ENCODE peak calls at places on chromosomes 2 and 18, in seven cellular contexts. S is glutamatergic neuron, B is esophagus squamous epithelium, K is transverse colon, W is B cell, E is osteoblast, F is tibial artery. Q is an unnamed sample.

GRCh38 chr2:238738917-238739316 is 109.0 kb upstream of the TWIST2 start:
- DNase-seq in W (no peak), K (no peak), B (no peak), E (no peak), S (no peak), F (no peak), Q (no peak)

GRCh38 chr2:1504311-1504750 is 91.1 kb downstream of the TPO start:
- DNase-seq in W (no peak), K (no peak), F (no peak), B (no peak), S (no peak), E (peak; percentile 65), Q (no peak)

GRCh38 chr2:8438476-8438875 is 243.4 kb upstream of the ID2 start:
- DNase-seq in K (peak; percentile 35), W (no peak), F (no peak), B (no peak), S (no peak), E (no peak), Q (no peak)

GRCh38 chr2:207504513-207505171 is 25.1 kb upstream of the CREB1 start:
- DNase-seq in K (no peak), B (no peak), S (no peak), E (no peak), W (no peak), F (no peak), Q (no peak)

GRCh38 chr2:188291142-188291616 is 495 bp upstream of the GULP1 start:
- DNase-seq in S (no peak), W (no peak), E (peak; percentile 42), B (no peak), K (peak; percentile 15), F (no peak), Q (no peak)

GRCh38 chr2:471560-471959 is 183.7 kb upstream of the ALKAL2 start:
- DNase-seq in K (no peak), F (no peak), B (no peak), S (no peak), E (no peak), W (no peak), Q (no peak)

GRCh38 chr2:172539767-172540166 is 16.1 kb upstream of the PDK1 start:
- DNase-seq in S (no peak), F (no peak), W (no peak), E (no peak), K (no peak), B (no peak), Q (no peak)

GRCh38 chr2:236341066-236341465 is 76.9 kb upstream of the ASB18 start:
- DNase-seq in S (no peak), F (no peak), K (no peak), B (no peak), W (no peak), E (no peak), Q (no peak)

GRCh38 chr18:78780719-78781600 is 198.7 kb upstream of the SALL3 start:
- DNase-seq in S (no peak), E (peak; percentile 53), F (no peak), K (no peak), W (no peak), B (no peak), Q (no peak)

GRCh38 chr2:51717318-51717717 is 685.4 kb upstream of the NRXN1 start:
- DNase-seq in W (no peak), B (no peak), K (no peak), F (no peak), S (no peak), E (no peak), Q (no peak)

GRCh38 chr18:44733069-44733753 is 52.5 kb downstream of the SETBP1 start:
- DNase-seq in F (peak; percentile 55), E (peak; percentile 90), B (no peak), S (no peak), K (no peak), W (no peak), Q (no peak)

GRCh38 chr2:20195431-20195830 is 29.5 kb downstream of the SDC1 start:
- DNase-seq in S (no peak), F (no peak), E (peak; percentile 26), W (no peak), K (no peak), B (no peak), Q (no peak)

GRCh38 chr18:34548120-34548972 is 161.8 kb upstream of the DTNA start:
- DNase-seq in E (no peak), B (no peak), K (no peak), F (no peak), W (no peak), S (no peak), Q (no peak)

GRCh38 chr2:172177581-172177980 is 74.9 kb upstream of the DLX2 start:
- DNase-seq in B (no peak), W (no peak), S (no peak), E (no peak), F (no peak), K (no peak), Q (no peak)

GRCh38 chr2:239181601-239182471 is 219.0 kb downstream of the HDAC4 start:
- DNase-seq in W (no peak), E (no peak), K (no peak), S (peak; percentile 42), B (no peak), F (peak; percentile 10), Q (peak; percentile 19)

GRCh38 chr2:16034151-16034974 is 94.0 kb downstream of the MYCN start:
- DNase-seq in B (no peak), S (peak; percentile 30), E (no peak), W (no peak), F (no peak), K (no peak), Q (no peak)

GRCh38 chr2:203681978-203682377 is 24.5 kb upstream of the CD28 start:
- DNase-seq in B (no peak), W (no peak), S (no peak), F (peak; percentile 46), E (peak; percentile 85), K (no peak), Q (no peak)

GRCh38 chr18:11862468-11863137 is 11.4 kb downstream of the CHMP1B start:
- DNase-seq in B (no peak), S (no peak), F (no peak), K (no peak), W (no peak), E (no peak), Q (no peak)

GRCh38 chr2:17962874-17963273 is 84.4 kb downstream of the KCNS3 start:
- DNase-seq in E (peak; percentile 66), K (no peak), B (no peak), W (no peak), S (no peak), F (no peak), Q (no peak)

GRCh38 chr2:218648473-218649100 is 10.8 kb downstream of the ZNF142 start:
- DNase-seq in B (no peak), F (peak; percentile 43), K (peak; percentile 54), W (peak; percentile 58), E (peak; percentile 89), S (peak; percentile 67), Q (no peak)

GRCh38 chr2:124563415-124563814 is 538.3 kb downstream of the CNTNAP5 start:
- DNase-seq in B (no peak), K (no peak), E (no peak), F (no peak), W (no peak), S (no peak), Q (no peak)

GRCh38 chr2:197097578-197098366 is 171.3 kb upstream of the PGAP1 start:
- DNase-seq in E (no peak), S (no peak), W (no peak), K (peak; percentile 16), F (no peak), B (no peak), Q (no peak)

GRCh38 chr18:21632393-21632792 is 20.3 kb downstream of the SNRPD1 start:
- DNase-seq in S (no peak), B (no peak), F (no peak), K (no peak), E (peak; percentile 35), W (no peak), Q (no peak)
- TF ChIP-seq CTCF in S (no peak), B (no peak), F (no peak), K (no peak), E (no peak), W (no peak), Q (no peak)

GRCh38 chr2:186256540-186256939 is 229.5 kb upstream of the ZC3H15 start:
- DNase-seq in W (peak; percentile 8), E (peak; percentile 44), B (no peak), F (no peak), S (no peak), K (no peak), Q (no peak)
- TF ChIP-seq CTCF in W (peak; percentile 36), E (peak; percentile 62), B (peak; percentile 25), F (peak; percentile 22), S (peak; percentile 23), K (peak; percentile 19), Q (no peak)

DNA sequence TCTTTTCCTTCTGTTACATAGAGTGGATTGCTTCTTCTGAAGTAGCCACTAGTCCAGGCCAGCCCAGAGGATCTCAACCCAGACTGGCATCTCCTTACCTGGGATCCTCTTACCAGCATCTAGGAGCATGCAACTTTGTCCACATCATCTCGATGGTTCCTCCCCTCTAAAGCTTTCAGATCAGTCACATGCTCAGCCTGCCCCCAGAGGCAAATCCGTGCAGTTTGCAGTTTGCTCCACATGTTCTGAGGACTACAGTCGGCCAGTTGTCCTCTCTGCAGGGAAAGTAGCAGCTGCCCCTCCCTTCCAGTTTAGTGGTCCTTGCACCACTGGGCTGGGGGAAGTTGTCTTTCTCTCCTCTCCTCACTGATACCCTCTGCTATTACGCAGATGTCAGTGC is 259.8 kb upstream of the APCDD1 start:
- DNase-seq in S (no peak), E (no peak), B (no peak), F (no peak), W (no peak), K (no peak), Q (no peak)
- TF ChIP-seq CTCF in S (no peak), E (peak; percentile 12), B (no peak), F (no peak), W (no peak), K (no peak), Q (no peak)

GRCh38 chr2:241051578-241052487 is 50.3 kb downstream of the MTERF4 start:
- DNase-seq in K (no peak), W (peak; percentile 5), F (peak; percentile 18), E (no peak), B (no peak), S (no peak), Q (no peak)

GRCh38 chr2:241049739-241050623 is 51.6 kb downstream of the SNED1 start:
- DNase-seq in S (no peak), F (peak; percentile 14), W (peak; percentile 8), B (no peak), E (no peak), K (peak; percentile 6), Q (peak; percentile 12)

GRCh38 chr2:241048949-241049343 is 50.5 kb downstream of the SNED1 start:
- DNase-seq in W (no peak), B (no peak), S (no peak), E (no peak), K (no peak), F (no peak), Q (no peak)

GRCh38 chr2:241052677-241053360 is 49.3 kb downstream of the MTERF4 start:
- DNase-seq in K (no peak), E (no peak), S (no peak), W (peak; percentile 8), B (no peak), F (peak; percentile 17), Q (no peak)

GRCh38 chr2:241050624-241051577 is 51.2 kb downstream of the MTERF4 start:
- DNase-seq in E (no peak), B (no peak), F (peak; percentile 18), S (peak; percentile 19), W (peak; percentile 16), K (peak; percentile 6), Q (peak; percentile 19)
- TF ChIP-seq CTCF in E (no peak), B (no peak), F (no peak), S (no peak), W (no peak), K (no peak), Q (no peak)

Q was measured in omental fat pad.